ENCODE peak calls at places on chromosomes 7 and 10, in four cellular contexts. Y is WTC11, R is foreskin fibroblast, Q is mucosa of descending colon. E is an unnamed sample.

GRCh38 chr10:29968556-29968955 is 90.8 kb downstream of the JCAD start:
- DNase-seq in Y (no peak), R (no peak), Q (no peak), E (no peak)

GRCh38 chr10:49281461-49281860 is 17.5 kb upstream of the C10orf71 start:
- DNase-seq in Y (peak), R (no peak), Q (no peak), E (peak)

GRCh38 chr7:28921822-28922221 is 36.3 kb downstream of the TRIL start:
- DNase-seq in Y (peak), R (peak), Q (no peak), E (peak)

GRCh38 chr7:112572669-112573301 is 92.0 kb downstream of the LSMEM1 start:
- DNase-seq in Y (no peak), R (no peak), Q (no peak), E (no peak)

GRCh38 chr10:91887075-91887899 is 22.0 kb downstream of the FGFBP3 start:
- DNase-seq in Y (peak), R (no peak), Q (no peak), E (peak)

GRCh38 chr7:148303295-148304013 is 287.1 kb upstream of the C7orf33 start:
- DNase-seq in Y (no peak), R (peak), Q (peak), E (peak)

GRCh38 chr10:73827346-73828089 is 16.1 kb upstream of the NDST2 start:
- DNase-seq in Y (no peak), R (no peak), Q (no peak), E (no peak)

GRCh38 chr7:101884671-101885596 is 67.5 kb downstream of the CUX1 start:
- DNase-seq in Y (no peak), R (no peak), Q (no peak), E (no peak)

GRCh38 chr7:64686493-64687184 is 20.7 kb downstream of the ZNF107 start:
- DNase-seq in Y (no peak), R (no peak), Q (no peak), E (no peak)

GRCh38 chr10:688621-689426 is 644 bp downstream of the DIP2C start:
- DNase-seq in Y (peak), R (peak), Q (no peak), E (peak)

GRCh38 chr7:115099906-115100305 is 178.0 kb downstream of the MDFIC start:
- DNase-seq in Y (no peak), R (peak), Q (no peak), E (no peak)

GRCh38 chr7:125112741-125113309 is 183.2 kb upstream of the POT1 start:
- DNase-seq in Y (no peak), R (no peak), Q (no peak), E (no peak)

GRCh38 chr7:118573065-118573464 is 348.6 kb downstream of the ANKRD7 start:
- DNase-seq in Y (no peak), R (no peak), Q (no peak), E (peak)

GRCh38 chr7:77409739-77410545 is 6.2 kb downstream of the GSAP start:
- DNase-seq in Y (no peak), R (peak), Q (no peak), E (no peak)

GRCh38 chr10:59266321-59266720 is 89.9 kb downstream of the PHYHIPL start:
- DNase-seq in Y (no peak), R (no peak), Q (no peak), E (no peak)

GRCh38 chr7:151632750-151633515 is 113.2 kb upstream of the RHEB start:
- DNase-seq in Y (peak), R (peak), Q (peak), E (peak)

GRCh38 chr10:29386347-29386999 is 97.6 kb downstream of the LYZL1 start:
- DNase-seq in Y (no peak), R (peak), Q (no peak), E (peak)

GRCh38 chr7:17406756-17407155 is 108.3 kb downstream of the AHR start:
- DNase-seq in Y (no peak), R (peak), Q (no peak), E (no peak)

GRCh38 chr10:91349381-91349780 is 60.8 kb upstream of the HECTD2 start:
- DNase-seq in Y (no peak), R (peak), Q (no peak), E (no peak)

GRCh38 chr7:136687693-136688322 is 180.6 kb upstream of the CHRM2 start:
- DNase-seq in Y (no peak), R (no peak), Q (no peak), E (peak)

GRCh38 chr10:60123668-60124067 is 217.3 kb upstream of the CCDC6 start:
- DNase-seq in Y (no peak), R (peak), Q (no peak), E (no peak)

GRCh38 chr7:127404282-127405049 is 12.0 kb upstream of the ZNF800 start:
- DNase-seq in Y (no peak), R (no peak), Q (no peak), E (no peak)

GRCh38 chr10:131902211-131902610 is 1.4 kb downstream of the PPP2R2D start:
- DNase-seq in Y (no peak), R (no peak), Q (no peak), E (no peak)

GRCh38 chr7:1567893-1568292 is 1.9 kb downstream of the PSMG3 start:
- DNase-seq in Y (no peak), R (no peak), Q (peak), E (no peak)

GRCh38 chr10:133158437-133158755 is 1.6 kb upstream of the KNDC1 start:
- DNase-seq in Y (no peak), R (no peak), Q (no peak), E (no peak)

GRCh38 chr7:149781921-149782320 is 8.5 kb upstream of the ZNF467 start:
- DNase-seq in Y (no peak), R (no peak), Q (peak), E (no peak)

GRCh38 chr7:91239171-91239604 is 25.0 kb upstream of the FZD1 start:
- DNase-seq in Y (no peak), R (peak), Q (no peak), E (no peak)

GRCh38 chr10:4512557-4513286 is 313.3 kb upstream of the AKR1E2 start:
- DNase-seq in Y (peak), R (peak), Q (no peak), E (peak)

GRCh38 chr10:79234391-79235318 is 112.6 kb upstream of the PPIF start:
- DNase-seq in Y (no peak), R (no peak), Q (no peak), E (no peak)

GRCh38 chr7:151648429-151648828 is 128.7 kb upstream of the RHEB start:
- DNase-seq in Y (no peak), R (no peak), Q (no peak), E (no peak)

GRCh38 chr7:124032369-124033092 is at the start of gene TMEM229A:
- DNase-seq in Y (peak), R (peak), Q (peak), E (peak)

GRCh38 chr7:44293561-44294324 is 31.7 kb downstream of the CAMK2B start:
- DNase-seq in Y (peak), R (no peak), Q (no peak), E (peak)

GRCh38 chr10:114242235-114242634 is 3.2 kb downstream of the VWA2 start:
- DNase-seq in Y (no peak), R (no peak), Q (no peak), E (no peak)

GRCh38 chr10:114244126-114244525 is 5.1 kb downstream of the VWA2 start:
- DNase-seq in Y (no peak), R (no peak), Q (no peak), E (no peak)

GRCh38 chr10:114239994-114240345 is 916 bp downstream of the VWA2 start:
- DNase-seq in Y (peak), R (no peak), Q (no peak), E (peak)

GRCh38 chr10:114243661-114244060 is 4.6 kb downstream of the VWA2 start:
- DNase-seq in Y (no peak), R (no peak), Q (no peak), E (no peak)

GRCh38 chr10:114239117-114239993 is at the start of gene VWA2:
- DNase-seq in Y (peak), R (no peak), Q (peak), E (peak)
- TF ChIP-seq CTCF in Y (no peak), R (no peak), Q (no peak), E (peak)

GRCh38 chr10:128539784-128540759 is 413.8 kb upstream of the MKI67 start:
- DNase-seq in Y (peak), R (no peak), Q (no peak), E (peak)

GRCh38 chr10:128543186-128543585 is 417.0 kb upstream of the MKI67 start:
- DNase-seq in Y (no peak), R (no peak), Q (no peak), E (no peak)

GRCh38 chr10:128542659-128543058 is 416.4 kb upstream of the MKI67 start:
- DNase-seq in Y (no peak), R (no peak), Q (no peak), E (no peak)

GRCh38 chr10:128537888-128538287 is 411.7 kb upstream of the MKI67 start:
- DNase-seq in Y (no peak), R (no peak), Q (no peak), E (no peak)

GRCh38 chr10:128540806-128541739 is 414.9 kb upstream of the MKI67 start:
- DNase-seq in Y (peak), R (no peak), Q (no peak), E (peak)
- TF ChIP-seq CTCF in Y (no peak), R (no peak), Q (no peak), E (no peak)

DNA sequence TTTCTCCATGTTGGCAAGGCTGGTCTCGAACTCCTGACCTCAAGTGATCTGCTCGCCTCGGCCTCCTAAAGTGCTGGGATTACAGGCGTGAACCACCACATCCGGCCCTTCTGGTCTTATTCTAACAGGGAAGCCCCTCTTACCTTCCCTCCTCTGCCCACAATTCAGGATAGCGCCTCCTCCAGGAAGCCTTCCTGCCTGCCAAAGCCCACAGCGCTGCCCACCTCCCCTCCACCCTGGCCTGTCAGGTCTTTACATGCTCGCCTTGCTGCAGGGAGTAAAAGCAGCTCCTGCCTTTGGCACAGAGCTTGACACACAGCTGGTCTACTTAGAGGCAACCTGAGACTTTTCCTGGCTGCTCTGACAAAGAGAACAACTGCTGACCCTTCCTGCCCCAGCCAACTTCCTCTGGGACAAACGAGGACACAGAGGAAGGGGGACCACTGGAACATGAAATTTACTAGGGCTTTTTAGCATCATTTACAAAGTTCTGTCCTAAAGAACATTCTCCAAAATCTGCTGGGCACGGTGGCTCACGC is 13.2 kb downstream of the MLXIPL start:
- DNase-seq in Y (no peak), R (no peak), Q (peak), E (no peak)
- TF ChIP-seq CTCF in Y (no peak), R (no peak), Q (no peak), E (no peak)

GRCh38 chr7:66503551-66504031 is 125.1 kb upstream of the KCTD7 start:
- DNase-seq in Y (no peak), R (no peak), Q (no peak), E (no peak)

GRCh38 chr7:66503036-66503370 is 125.7 kb upstream of the KCTD7 start:
- DNase-seq in Y (no peak), R (no peak), Q (no peak), E (no peak)

GRCh38 chr7:66500087-66500486 is 128.6 kb upstream of the KCTD7 start:
- DNase-seq in Y (no peak), R (peak), Q (no peak), E (no peak)

GRCh38 chr7:66504131-66504530 is 124.5 kb upstream of the KCTD7 start:
- DNase-seq in Y (no peak), R (no peak), Q (no peak), E (no peak)

GRCh38 chr7:66502230-66503035 is 126.2 kb upstream of the KCTD7 start:
- DNase-seq in Y (no peak), R (no peak), Q (no peak), E (no peak)
- TF ChIP-seq CTCF in Y (no peak), R (no peak), Q (no peak), E (no peak)